ENCODE peak calls at places on chromosomes 16 and 17, in seven cellular contexts. Y is neural progenitor cell, E is mammary epithelial cell, T is fibroblast of lung, S is HCT116, D is hepatocyte, O is GM12878. G is an unnamed sample.

GRCh38 chr16:1612320-1613111 is at the start of gene CRAMP1:
- DNase-seq in D (peak; percentile 43), O (no peak), S (no peak), T (no peak), Y (peak; percentile 54), E (peak; percentile 36), G (peak; percentile 29)

GRCh38 chr17:72266099-72266852 is 145.5 kb downstream of the SOX9 start:
- DNase-seq in E (peak; percentile 43), T (no peak), D (no peak), O (no peak), Y (no peak), S (no peak), G (no peak)

GRCh38 chr16:203246-203645 is 23.0 kb downstream of the HBQ1 start:
- DNase-seq in S (no peak), T (no peak), E (no peak), Y (no peak), O (no peak), D (no peak), G (no peak)

GRCh38 chr17:35763767-35764122 is 3.1 kb downstream of the C17orf50 start:
- DNase-seq in D (no peak), O (no peak), E (no peak), Y (no peak), T (no peak), S (no peak), G (no peak)

GRCh38 chr17:79577485-79578187 is 33.2 kb downstream of the RBFOX3 start:
- DNase-seq in D (no peak), S (no peak), E (no peak), O (no peak), T (no peak), Y (no peak), G (no peak)

GRCh38 chr17:10171057-10171456 is 27.3 kb downstream of the GAS7 start:
- DNase-seq in O (no peak), D (no peak), T (no peak), Y (no peak), S (no peak), E (no peak), G (no peak)

GRCh38 chr16:11151156-11151904 is 104.7 kb downstream of the SOCS1 start:
- DNase-seq in Y (no peak), D (no peak), O (no peak), T (no peak), E (no peak), S (no peak), G (no peak)

GRCh38 chr17:83085103-83085502 is 5.7 kb downstream of the METRNL start:
- DNase-seq in E (no peak), O (no peak), T (no peak), Y (no peak), D (no peak), S (no peak), G (no peak)

GRCh38 chr17:28258347-28258887 is 60.6 kb upstream of the TMEM97 start:
- DNase-seq in T (no peak), D (no peak), S (no peak), E (no peak), Y (no peak), O (no peak), G (no peak)

GRCh38 chr16:23382279-23382678 is 70.7 kb downstream of the COG7 start:
- DNase-seq in Y (no peak), T (no peak), E (no peak), D (no peak), S (no peak), O (no peak), G (no peak)

GRCh38 chr16:30585400-30586191 is at the start of gene ZNF785:
- DNase-seq in S (no peak), E (peak; percentile 99), D (peak; percentile 97), Y (peak; percentile 97), O (peak; percentile 97), T (peak; percentile 99), G (peak; percentile 99)

GRCh38 chr17:60304502-60304901 is 87.4 kb downstream of the USP32 start:
- DNase-seq in D (no peak), O (no peak), E (no peak), S (no peak), T (no peak), Y (no peak), G (no peak)

GRCh38 chr17:7478276-7479138 is 924 bp downstream of the ZBTB4 start:
- DNase-seq in D (peak; percentile 85), S (no peak), Y (peak; percentile 58), O (no peak), E (no peak), T (peak; percentile 49), G (peak; percentile 35)

GRCh38 chr17:42284020-42284369 is 4.3 kb upstream of the STAT5A start:
- DNase-seq in D (no peak), T (no peak), Y (no peak), S (no peak), O (no peak), E (no peak), G (no peak)

GRCh38 chr17:74680941-74681340 is 31.8 kb downstream of the CD300LF start:
- DNase-seq in D (no peak), T (no peak), E (no peak), S (no peak), Y (no peak), O (no peak), G (no peak)

DNA sequence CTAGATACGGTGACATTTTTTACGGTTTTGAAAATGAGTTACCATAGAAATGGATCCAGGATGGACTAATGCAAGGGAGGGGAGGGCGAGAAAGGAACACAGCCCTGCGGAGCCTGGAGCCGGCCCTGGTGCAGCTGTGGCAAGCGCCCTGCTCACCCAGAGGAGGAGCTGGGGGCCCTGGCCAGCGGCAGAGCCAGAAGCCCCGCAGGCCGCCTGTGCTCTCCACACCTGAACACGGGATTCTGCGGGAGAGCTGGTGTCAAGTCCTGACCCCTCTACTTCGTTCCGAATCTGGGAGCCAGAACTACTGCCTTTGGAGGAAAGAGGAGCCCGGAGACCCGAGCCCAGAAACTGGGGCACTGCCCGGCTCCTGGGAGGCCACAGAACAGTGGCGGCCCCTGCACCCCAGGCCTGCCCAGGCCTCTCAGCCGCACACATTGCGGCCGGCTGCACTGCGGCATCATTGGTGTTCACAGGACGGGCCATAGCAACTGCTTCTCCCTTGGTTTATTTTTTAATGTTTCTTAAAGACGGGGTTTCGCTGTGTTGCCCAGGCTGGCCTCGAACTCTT is 88.5 kb upstream of the CHMP6 start:
- DNase-seq in S (no peak), Y (no peak), D (no peak), E (no peak), T (no peak), O (no peak), G (no peak)
- H4K20me1 ChIP-seq in S (no peaks in the 10 kb centered on the region), Y (peaks cover 29% of the 10 kb centered on the region), D (no peaks in the 10 kb centered on the region), E (no peaks in the 10 kb centered on the region), T (no peaks in the 10 kb centered on the region), O (no peaks in the 10 kb centered on the region), G (no peaks in the 10 kb centered on the region)

GRCh38 chr16:8887952-8888560 is 5.9 kb downstream of the LITAFD start:
- DNase-seq in S (no peak), Y (no peak), E (no peak), T (no peak), D (peak; percentile 45), O (no peak), G (no peak)
- H4K20me1 ChIP-seq in S (no peaks in the 10 kb centered on the region), Y (peaks cover 33% of the 10 kb centered on the region), E (no peaks in the 10 kb centered on the region), T (no peaks in the 10 kb centered on the region), D (no peaks in the 10 kb centered on the region), O (no peaks in the 10 kb centered on the region), G (no peaks in the 10 kb centered on the region)

GRCh38 chr17:37492167-37492566 is 2.5 kb downstream of the DUSP14 start:
- DNase-seq in E (no peak), O (no peak), T (no peak), S (no peak), Y (no peak), D (no peak), G (peak; percentile 8)
- H4K20me1 ChIP-seq in E (no peaks in the 10 kb centered on the region), O (no peaks in the 10 kb centered on the region), T (no peaks in the 10 kb centered on the region), S (peaks cover 9% of the 10 kb centered on the region), Y (peaks cover 13% of the 10 kb centered on the region), D (no peaks in the 10 kb centered on the region), G (peaks cover 2% of the 10 kb centered on the region)

GRCh38 chr16:75576384-75576811 is 10.2 kb downstream of the GABARAPL2 start:
- DNase-seq in O (no peak), E (no peak), Y (no peak), T (no peak), D (no peak), S (no peak), G (no peak)
- H4K20me1 ChIP-seq in O (no peaks in the 10 kb centered on the region), E (no peaks in the 10 kb centered on the region), Y (peaks cover 8% of the 10 kb centered on the region), T (no peaks in the 10 kb centered on the region), D (peaks cover 14% of the 10 kb centered on the region), S (no peaks in the 10 kb centered on the region), G (no peaks in the 10 kb centered on the region)

DNA sequence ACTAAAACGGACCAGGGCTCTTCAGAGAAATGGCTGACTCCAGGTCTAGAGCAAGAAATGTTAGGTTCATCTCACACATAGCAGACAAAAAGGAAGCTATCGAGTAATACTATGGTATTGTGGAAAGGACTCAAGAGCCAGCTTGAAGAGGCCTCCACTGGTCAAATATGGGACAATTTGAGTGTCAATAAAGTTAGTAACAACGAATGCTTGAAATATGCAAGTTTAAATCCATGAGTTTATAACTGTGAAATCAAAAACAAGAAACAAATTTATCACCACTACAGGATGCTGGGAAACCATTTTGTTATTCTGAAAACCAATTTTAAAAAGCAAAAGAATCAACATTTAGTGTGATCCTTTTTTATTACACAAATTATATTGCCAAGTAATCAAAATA is 50.4 kb upstream of the ANKFY1 start:
- DNase-seq in S (no peak), T (no peak), O (no peak), E (no peak), D (no peak), Y (no peak), G (no peak)
- H4K20me1 ChIP-seq in S (peaks cover 47% of the 10 kb centered on the region), T (no peaks in the 10 kb centered on the region), O (peaks cover 3% of the 10 kb centered on the region), E (peaks cover 3% of the 10 kb centered on the region), D (peaks cover 24% of the 10 kb centered on the region), Y (peaks cover 26% of the 10 kb centered on the region), G (peaks cover 12% of the 10 kb centered on the region)